ENCODE peak calls at places on chromosomes 4 and X, in four cellular contexts. G, M, S and W are unnamed samples.

GRCh38 chr4:99390060-99390459 is 37.5 kb upstream of the ADH1C start:
- DNase-seq in G (no peak), M (peak), S (no peak), W (no peak)

GRCh38 chr4:83490876-83491450 is 6.1 kb upstream of the ABRAXAS1 start:
- DNase-seq in G (peak), M (peak), S (peak), W (peak)

GRCh38 chr4:150336676-150337412 is 245.1 kb upstream of the MAB21L2 start:
- DNase-seq in G (no peak), M (no peak), S (no peak), W (no peak)

GRCh38 chr4:156778093-156778492 is 193.5 kb downstream of the PDGFC start:
- DNase-seq in G (no peak), M (peak), S (no peak), W (no peak)

GRCh38 chr4:185096032-185096653 is 46.9 kb upstream of the SLC25A4 start:
- DNase-seq in G (peak), M (peak), S (no peak), W (no peak)

GRCh38 chr4:15541941-15542340 is 72.3 kb downstream of the CC2D2A start:
- DNase-seq in G (no peak), M (no peak), S (no peak), W (no peak)

GRCh38 chr4:7903686-7904085 is 36.0 kb downstream of the AFAP1 start:
- DNase-seq in G (no peak), M (peak), S (peak), W (no peak)

GRCh38 chrX:136147320-136147901 is at the start of gene FHL1:
- DNase-seq in G (peak), M (peak), S (no peak), W (no peak)

GRCh38 chr4:53192496-53192895 is 173.4 kb downstream of the SCFD2 start:
- DNase-seq in G (no peak), M (peak), S (no peak), W (no peak)

GRCh38 chrX:134171661-134172587 is 65.1 kb upstream of the CCDC160 start:
- DNase-seq in G (peak), M (no peak), S (no peak), W (no peak)

GRCh38 chr4:110619001-110619350 is 3.9 kb downstream of the PITX2 start:
- DNase-seq in G (no peak), M (no peak), S (no peak), W (no peak)

GRCh38 chr4:84235131-84235530 is 264.0 kb downstream of the NKX6-1 start:
- DNase-seq in G (no peak), M (no peak), S (no peak), W (no peak)

GRCh38 chr4:7285244-7286122 is 93.1 kb downstream of the SORCS2 start:
- DNase-seq in G (no peak), M (no peak), S (no peak), W (no peak)

GRCh38 chr4:151687021-151687640 is 73.7 kb downstream of the GATB start:
- DNase-seq in G (no peak), M (peak), S (no peak), W (no peak)

GRCh38 chrX:132956421-132957210 is 1.8 kb downstream of the HS6ST2 start:
- DNase-seq in G (no peak), M (no peak), S (no peak), W (no peak)

GRCh38 chr4:88866862-88867550 is 169.4 kb upstream of the NAP1L5 start:
- DNase-seq in G (no peak), M (peak), S (no peak), W (no peak)

GRCh38 chr4:25506032-25506571 is 129.0 kb downstream of the ANAPC4 start:
- DNase-seq in G (no peak), M (no peak), S (no peak), W (no peak)

GRCh38 chr4:119034276-119035008 is 101.2 kb upstream of the MYOZ2 start:
- DNase-seq in G (no peak), M (peak), S (no peak), W (no peak)

GRCh38 chrX:137051978-137052640 is 18.3 kb upstream of the GPR101 start:
- DNase-seq in G (peak), M (peak), S (peak), W (peak)

GRCh38 chrX:115625577-115626301 is 64.8 kb downstream of the PLS3 start:
- DNase-seq in G (no peak), M (peak), S (no peak), W (no peak)

GRCh38 chr4:168408620-168409019 is 71.7 kb downstream of the DDX60L start:
- DNase-seq in G (no peak), M (peak), S (peak), W (peak)

GRCh38 chr4:183468210-183469095 is 24.0 kb downstream of the CDKN2AIP start:
- DNase-seq in G (no peak), M (no peak), S (no peak), W (no peak)

GRCh38 chr4:65071532-65071931 is 598.8 kb downstream of the EPHA5 start:
- DNase-seq in G (no peak), M (peak), S (no peak), W (no peak)

GRCh38 chrX:69424161-69424560 is 80.0 kb upstream of the NALF2 start:
- DNase-seq in G (no peak), M (no peak), S (no peak), W (no peak)

GRCh38 chrX:154712781-154713391 is 38.0 kb downstream of the GAB3 start:
- DNase-seq in G (peak), M (peak), S (peak), W (no peak)

GRCh38 chrX:2463973-2464676 is 36.7 kb downstream of the DHRSX start:
- DNase-seq in G (no peak), M (peak), S (no peak), W (no peak)

GRCh38 chrX:130330706-130331105 is 9.0 kb upstream of the SLC25A14 start:
- DNase-seq in G (peak), M (peak), S (peak), W (peak)

GRCh38 chrX:12885508-12885907 is 18.6 kb downstream of the TLR7 start:
- DNase-seq in G (no peak), M (no peak), S (no peak), W (no peak)

GRCh38 chr4:30948653-30949052 is 228.5 kb downstream of the PCDH7 start:
- DNase-seq in G (no peak), M (peak), S (no peak), W (no peak)